ENCODE peak calls at places on chromosomes 16 and 17, in five cellular contexts. A is upper lobe of right lung, X is uterus, U is GM23248, C is pancreas. V is an unnamed sample. For H3K36me3, the result is how much of the 10 kb centered on the place peaks cover.

GRCh38 chr16:22857296-22857695 is 43.3 kb downstream of the HS3ST2 start:
- DNase-seq in U (no peak), X (no peak), C (no peak), A (no peak), V (no peak)

GRCh38 chr17:83107656-83108048 is 28.2 kb downstream of the METRNL start:
- DNase-seq in X (no peak), A (no peak), C (no peak), U (peak), V (no peak)

GRCh38 chr16:10972956-10973464 is 28.6 kb downstream of the CLEC16A start:
- DNase-seq in A (no peak), X (no peak), C (no peak), U (no peak), V (no peak)

GRCh38 chr16:87207965-87208364 is 109.2 kb downstream of the C16orf95 start:
- DNase-seq in C (no peak), X (no peak), A (no peak), U (peak), V (no peak)

GRCh38 chr17:4908301-4908700 is 5.4 kb upstream of the CHRNE start:
- DNase-seq in U (peak), X (no peak), A (no peak), C (no peak), V (peak)

GRCh38 chr16:87016636-87017035 is 300.6 kb downstream of the C16orf95 start:
- DNase-seq in X (no peak), U (no peak), C (no peak), A (no peak), V (no peak)

GRCh38 chr16:49590166-49590871 is 216.7 kb downstream of the C16orf78 start:
- DNase-seq in A (no peak), U (no peak), C (no peak), X (no peak), V (peak)

GRCh38 chr16:67470314-67470713 is 10.6 kb downstream of the ATP6V0D1 start:
- DNase-seq in C (peak), A (peak), X (no peak), U (no peak), V (no peak)

GRCh38 chr16:66462912-66463311 is 35.8 kb downstream of the BEAN1 start:
- DNase-seq in U (no peak), C (no peak), A (no peak), X (no peak), V (no peak)

DNA sequence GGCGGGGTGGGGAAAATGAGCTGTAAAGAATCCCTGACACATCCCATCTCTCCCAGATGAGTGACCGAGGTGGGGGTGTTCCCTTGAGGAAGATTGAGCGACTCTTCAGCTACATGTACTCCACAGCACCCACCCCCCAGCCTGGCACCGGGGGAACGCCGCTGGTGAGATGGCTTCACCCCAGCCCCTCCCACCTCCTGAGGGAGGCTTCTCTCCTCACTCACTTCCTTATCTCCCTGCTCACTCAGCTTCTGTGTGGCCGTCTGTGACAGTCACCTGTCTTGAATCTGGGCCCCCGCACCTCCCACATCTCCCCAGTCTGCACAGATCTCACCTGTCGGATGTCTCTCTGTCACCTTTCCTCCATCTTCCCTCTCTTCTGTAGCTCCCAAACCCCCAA is 13.4 kb downstream of the PDK2 start:
- DNase-seq in C (no peak), A (no peak), X (no peak), U (no peak), V (no peak)
- H3K36me3 ChIP-seq in C (under half), A (under half), X (under half), U (under half), V (under half)

DNA sequence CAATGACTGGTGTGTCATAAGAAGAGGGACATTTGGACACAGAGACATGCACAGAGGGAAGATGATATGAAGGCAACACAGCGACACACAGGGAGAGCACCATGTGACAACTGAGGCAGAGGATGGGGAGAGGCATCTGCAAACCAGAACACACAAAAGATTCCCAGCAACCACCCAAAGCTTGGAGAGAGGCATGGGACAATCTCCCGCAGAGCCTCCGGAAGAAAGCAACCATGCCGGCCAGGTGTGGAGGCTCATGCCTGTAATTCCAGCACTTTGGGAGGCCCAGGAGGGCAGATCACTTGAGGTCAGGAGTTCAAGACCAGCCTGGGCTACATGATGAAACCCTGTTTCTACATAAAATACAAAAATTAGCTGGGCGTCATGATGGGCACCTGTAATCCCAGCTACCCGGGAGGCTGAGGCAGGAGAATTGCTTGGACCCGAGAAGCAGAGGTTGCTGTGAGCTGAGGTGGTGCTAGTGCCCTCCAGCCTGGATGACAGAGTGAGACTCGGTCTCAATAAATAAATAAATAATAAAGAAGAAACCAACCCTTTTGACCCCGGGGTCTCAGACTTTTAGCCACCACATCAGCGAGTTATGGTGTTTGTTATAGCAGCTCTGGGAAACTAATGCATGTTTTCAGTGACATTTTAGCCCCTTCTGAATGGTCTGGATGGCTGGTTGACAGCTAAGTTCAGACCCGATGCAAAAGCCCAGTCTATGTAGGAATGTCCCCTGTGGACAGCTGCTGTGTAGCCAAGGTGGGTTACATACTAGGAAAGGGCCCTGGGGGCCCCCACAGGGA is 13.8 kb upstream of the PLCG2 start:
- DNase-seq in C (no peak), X (peak), U (no peak), A (no peak), V (no peak)
- H3K27ac ChIP-seq in C (no peak), X (no peak), U (no peak), A (no peak), V (no peak)

DNA sequence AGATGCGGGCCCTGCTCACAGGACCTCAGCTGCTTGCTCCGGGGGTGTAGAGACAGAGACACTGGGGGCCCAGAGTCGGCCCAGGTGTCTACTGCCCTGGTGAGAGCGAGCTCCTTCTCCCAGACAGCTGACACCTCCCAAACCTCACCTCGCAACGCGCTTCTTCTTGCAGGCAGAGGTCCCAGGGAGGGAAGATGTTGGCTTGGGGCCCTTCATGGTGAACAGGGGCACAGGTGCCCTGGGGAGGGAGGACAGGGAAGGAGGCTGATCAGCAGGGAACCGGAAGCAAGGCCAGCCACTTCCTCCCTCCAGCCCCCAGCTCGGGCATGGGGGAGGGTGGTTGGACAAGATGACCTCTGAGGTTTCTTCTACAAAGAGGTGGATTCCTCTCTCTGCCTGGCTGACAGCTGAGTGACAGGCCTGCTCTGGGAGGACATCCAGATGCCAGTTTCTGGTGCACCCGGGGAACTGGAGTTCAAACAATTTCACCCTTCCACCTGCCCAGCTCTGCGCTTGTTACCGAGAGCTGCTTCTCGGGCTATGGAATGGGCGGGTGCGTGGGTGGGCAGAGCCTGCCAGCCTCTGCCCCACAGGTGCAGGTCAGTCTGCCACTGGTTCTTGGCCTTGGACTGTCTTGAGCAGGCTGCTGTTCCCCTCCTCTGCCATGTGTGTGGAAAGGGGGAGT is 11.7 kb upstream of the GFAP start:
- DNase-seq in U (no peak), X (no peak), C (no peak), A (peak), V (peak)
- H3K36me3 ChIP-seq in U (under half), X (under half), C (under half), A (under half), V (under half)

GRCh38 chr17:45132569-45133463 is 501 bp upstream of the PLCD3 start:
- DNase-seq in U (peak), X (peak), C (peak), A (peak), V (peak)

GRCh38 chr17:45135978-45136791 is 698 bp downstream of the ACBD4 start:
- DNase-seq in C (no peak), A (peak), X (no peak), U (peak), V (no peak)

GRCh38 chr17:45137561-45138305 is 2.2 kb downstream of the ACBD4 start:
- DNase-seq in X (no peak), A (no peak), U (no peak), C (no peak), V (no peak)

GRCh38 chr17:45136846-45137560 is 1.5 kb downstream of the ACBD4 start:
- DNase-seq in C (no peak), A (no peak), U (no peak), X (no peak), V (no peak)

DNA sequence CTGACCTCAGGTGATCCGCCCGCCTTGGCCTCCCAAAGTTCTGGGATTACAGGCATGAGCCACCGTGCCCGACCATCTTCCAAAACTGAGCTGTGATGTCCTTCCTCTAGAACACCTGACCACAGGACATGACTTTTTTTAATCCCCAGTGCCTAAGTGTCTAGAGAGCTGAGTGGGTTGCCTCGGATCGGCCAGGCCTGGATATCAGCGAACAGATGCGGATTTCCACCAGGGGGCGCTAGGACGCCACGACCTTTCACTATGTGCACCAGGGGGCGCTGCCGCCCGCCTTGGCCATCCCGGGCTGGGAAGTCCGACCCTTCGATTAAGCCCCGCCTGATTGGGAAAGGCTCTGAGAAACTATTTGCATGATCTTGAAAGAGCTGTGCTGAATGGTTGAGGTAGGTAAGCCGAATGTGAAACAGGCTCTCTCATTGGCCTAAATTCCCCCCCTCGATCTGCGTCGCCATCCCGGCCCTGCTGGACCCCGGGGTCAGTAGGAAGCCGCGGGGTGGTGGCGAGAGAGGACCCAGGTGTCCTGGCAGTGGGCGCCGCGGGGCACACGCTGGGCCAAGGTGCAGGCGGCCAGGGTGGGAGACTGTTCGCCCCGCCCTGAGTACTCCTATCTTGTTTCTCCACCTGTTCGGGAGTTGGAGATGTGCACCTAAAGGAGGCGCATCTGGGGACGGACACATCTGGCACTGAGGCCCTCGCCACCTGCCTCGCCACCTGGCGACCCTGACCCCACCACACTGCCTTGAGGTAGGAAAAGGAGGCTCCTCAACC is at the start of gene ACBD4:
- DNase-seq in A (peak), U (peak), X (peak), C (peak), V (peak)
- H3K27ac ChIP-seq in A (peak), U (no peak), X (peak), C (peak), V (peak)

DNA sequence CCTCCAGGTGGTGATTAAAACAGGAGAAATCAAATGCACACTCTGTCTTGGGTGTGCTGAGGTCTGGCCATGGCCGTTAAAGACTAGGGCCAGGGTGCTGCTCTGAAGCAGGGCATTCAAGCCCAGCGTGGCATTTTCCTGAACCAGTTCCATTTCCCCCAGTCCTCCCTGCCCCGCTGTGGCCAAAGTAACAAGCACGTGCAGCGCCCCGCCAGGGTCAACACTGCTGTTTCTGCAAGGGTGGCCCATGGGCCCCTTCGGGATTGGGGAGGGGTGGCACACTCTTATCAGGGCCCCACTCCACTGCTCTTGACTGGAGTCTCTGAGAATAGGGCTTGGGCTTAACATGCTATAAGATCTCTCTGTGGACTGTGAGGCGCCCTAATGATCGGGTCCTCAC is 72.9 kb downstream of the IL21R start:
- DNase-seq in A (no peak), C (no peak), X (no peak), U (no peak), V (no peak)
- H3K36me3 ChIP-seq in A (half or more), C (half or more), X (under half), U (under half), V (half or more)

GRCh38 chr17:19288453-19288852 is 51.3 kb downstream of the EPN2 start:
- DNase-seq in C (no peak), U (no peak), X (no peak), A (no peak), V (no peak)
- H3K27ac ChIP-seq in C (no peak), U (no peak), X (no peak), A (no peak), V (no peak)